ENCODE peak calls at places on chromosomes 16 and 17, in ten cellular contexts. One of them, this sample, is unnamed.

GRCh38 chr17:72926171-72926570 is 166.3 kb downstream of the SLC39A11 start:
- DNase-seq in prostate gland: no peak
- DNase-seq in HCT116: no peak
- DNase-seq in H1: no peak
- DNase-seq in stomach: no peak
- DNase-seq in endothelial cell of umbilical vein: no peak
- DNase-seq in HL-60: no peak
- DNase-seq in breast epithelium: no peak
- DNase-seq in transverse colon: no peak
- DNase-seq in K562: no peak
- DNase-seq in this sample: no peak

GRCh38 chr17:65855675-65856074 is 294.2 kb upstream of the AXIN2 start:
- DNase-seq in prostate gland: no peak
- DNase-seq in HCT116: no peak
- DNase-seq in H1: no peak
- DNase-seq in stomach: no peak
- DNase-seq in endothelial cell of umbilical vein: no peak
- DNase-seq in HL-60: no peak
- DNase-seq in breast epithelium: no peak
- DNase-seq in transverse colon: no peak
- DNase-seq in K562: no peak
- DNase-seq in this sample: no peak

GRCh38 chr16:2673066-2673999 is 9.0 kb upstream of the KCTD5 start:
- DNase-seq in prostate gland: peak
- DNase-seq in HCT116: peak
- DNase-seq in H1: peak
- DNase-seq in stomach: peak
- DNase-seq in endothelial cell of umbilical vein: peak
- DNase-seq in HL-60: peak
- DNase-seq in breast epithelium: peak
- DNase-seq in transverse colon: peak
- DNase-seq in K562: peak
- DNase-seq in this sample: peak

GRCh38 chr16:29757950-29758466 is 12.2 kb upstream of the C16orf54 start:
- DNase-seq in prostate gland: no peak
- DNase-seq in HCT116: no peak
- DNase-seq in H1: no peak
- DNase-seq in stomach: no peak
- DNase-seq in endothelial cell of umbilical vein: no peak
- DNase-seq in HL-60: no peak
- DNase-seq in breast epithelium: no peak
- DNase-seq in transverse colon: no peak
- DNase-seq in K562: no peak
- DNase-seq in this sample: no peak

GRCh38 chr17:46873941-46874645 is 22.7 kb downstream of the WNT9B start:
- DNase-seq in prostate gland: no peak
- DNase-seq in HCT116: no peak
- DNase-seq in H1: no peak
- DNase-seq in stomach: no peak
- DNase-seq in endothelial cell of umbilical vein: no peak
- DNase-seq in HL-60: no peak
- DNase-seq in breast epithelium: no peak
- DNase-seq in transverse colon: no peak
- DNase-seq in K562: no peak
- DNase-seq in this sample: no peak

GRCh38 chr17:17847726-17848125 is 10.9 kb upstream of the SREBF1 start:
- DNase-seq in prostate gland: no peak
- DNase-seq in HCT116: no peak
- DNase-seq in H1: no peak
- DNase-seq in stomach: no peak
- DNase-seq in endothelial cell of umbilical vein: no peak
- DNase-seq in HL-60: no peak
- DNase-seq in breast epithelium: no peak
- DNase-seq in transverse colon: no peak
- DNase-seq in K562: no peak
- DNase-seq in this sample: no peak

GRCh38 chr16:87684711-87685404 is 80.9 kb downstream of the KLHDC4 start:
- DNase-seq in prostate gland: no peak
- DNase-seq in HCT116: no peak
- DNase-seq in H1: no peak
- DNase-seq in stomach: no peak
- DNase-seq in endothelial cell of umbilical vein: no peak
- DNase-seq in HL-60: no peak
- DNase-seq in breast epithelium: no peak
- DNase-seq in transverse colon: no peak
- DNase-seq in K562: no peak
- DNase-seq in this sample: no peak

GRCh38 chr16:48965391-48965790 is 316.2 kb downstream of the CBLN1 start:
- DNase-seq in prostate gland: no peak
- DNase-seq in HCT116: no peak
- DNase-seq in H1: no peak
- DNase-seq in stomach: no peak
- DNase-seq in endothelial cell of umbilical vein: no peak
- DNase-seq in HL-60: no peak
- DNase-seq in breast epithelium: no peak
- DNase-seq in transverse colon: no peak
- DNase-seq in K562: no peak
- DNase-seq in this sample: no peak

GRCh38 chr17:58677204-58677880 is 14.5 kb downstream of the TEX14 start:
- DNase-seq in prostate gland: no peak
- DNase-seq in HCT116: no peak
- DNase-seq in H1: no peak
- DNase-seq in stomach: no peak
- DNase-seq in endothelial cell of umbilical vein: peak
- DNase-seq in HL-60: no peak
- DNase-seq in breast epithelium: no peak
- DNase-seq in transverse colon: no peak
- DNase-seq in K562: no peak
- DNase-seq in this sample: no peak

GRCh38 chr17:58680038-58680369 is 11.8 kb downstream of the TEX14 start:
- DNase-seq in prostate gland: no peak
- DNase-seq in HCT116: no peak
- DNase-seq in H1: no peak
- DNase-seq in stomach: no peak
- DNase-seq in endothelial cell of umbilical vein: no peak
- DNase-seq in HL-60: no peak
- DNase-seq in breast epithelium: no peak
- DNase-seq in transverse colon: no peak
- DNase-seq in K562: no peak
- DNase-seq in this sample: no peak

GRCh38 chr17:58684003-58684402 is 7.8 kb downstream of the TEX14 start:
- DNase-seq in prostate gland: no peak
- DNase-seq in HCT116: no peak
- DNase-seq in H1: no peak
- DNase-seq in stomach: no peak
- DNase-seq in endothelial cell of umbilical vein: no peak
- DNase-seq in HL-60: no peak
- DNase-seq in breast epithelium: no peak
- DNase-seq in transverse colon: no peak
- DNase-seq in K562: no peak
- DNase-seq in this sample: no peak

DNA sequence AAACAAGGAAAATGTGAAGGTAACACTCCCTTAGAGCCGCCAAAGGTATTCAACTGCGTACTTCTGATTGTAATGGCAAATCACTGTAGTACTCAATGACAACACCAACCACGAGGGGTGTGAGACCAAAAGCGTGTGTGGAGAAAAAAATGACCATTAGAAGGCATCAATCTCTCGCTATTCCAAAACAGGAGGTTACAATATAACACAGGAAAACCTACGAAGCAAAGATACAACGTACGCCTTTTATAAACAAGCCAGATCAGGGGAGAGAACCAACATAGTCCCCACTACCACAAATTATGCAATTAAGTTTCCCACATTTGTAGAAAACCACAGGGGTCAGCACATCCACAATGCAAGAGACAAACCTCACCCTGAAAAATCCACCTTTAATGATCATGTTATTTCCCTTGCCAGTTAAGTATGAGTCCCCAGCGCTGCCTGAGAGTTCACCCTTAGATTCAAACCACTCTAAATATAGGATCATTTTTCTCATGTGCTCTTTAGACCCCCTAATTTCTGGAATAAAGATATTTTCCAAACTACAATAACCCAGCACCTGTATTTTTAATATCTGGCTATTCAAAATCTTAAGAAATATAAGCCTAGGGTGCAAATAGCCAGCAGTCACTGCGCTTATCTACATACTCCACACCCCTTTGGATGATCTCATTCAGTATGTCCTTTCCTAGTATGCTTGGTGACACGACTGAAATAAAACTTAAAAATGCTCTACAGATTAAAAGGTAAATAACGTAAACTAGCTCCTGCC is 12.4 kb downstream of the TEX14 start:
- DNase-seq in prostate gland: no peak
- DNase-seq in HCT116: peak
- DNase-seq in H1: no peak
- DNase-seq in stomach: no peak
- DNase-seq in endothelial cell of umbilical vein: no peak
- DNase-seq in HL-60: no peak
- DNase-seq in breast epithelium: no peak
- DNase-seq in transverse colon: no peak
- DNase-seq in K562: peak
- DNase-seq in this sample: no peak
- TF ChIP-seq POLR2AphosphoS5 in prostate gland: no peak
- TF ChIP-seq POLR2AphosphoS5 in HCT116: peak
- TF ChIP-seq POLR2AphosphoS5 in H1: peak
- TF ChIP-seq POLR2AphosphoS5 in stomach: no peak
- TF ChIP-seq POLR2AphosphoS5 in endothelial cell of umbilical vein: peak
- TF ChIP-seq POLR2AphosphoS5 in HL-60: no peak
- TF ChIP-seq POLR2AphosphoS5 in breast epithelium: no peak
- TF ChIP-seq POLR2AphosphoS5 in transverse colon: no peak
- TF ChIP-seq POLR2AphosphoS5 in K562: peak
- TF ChIP-seq POLR2AphosphoS5 in this sample: no peak

GRCh38 chr17:70609566-70609965 is 440.2 kb downstream of the KCNJ2 start:
- DNase-seq in prostate gland: no peak
- DNase-seq in HCT116: no peak
- DNase-seq in H1: no peak
- DNase-seq in stomach: no peak
- DNase-seq in endothelial cell of umbilical vein: no peak
- DNase-seq in HL-60: no peak
- DNase-seq in breast epithelium: no peak
- DNase-seq in transverse colon: no peak
- DNase-seq in K562: no peak
- DNase-seq in this sample: no peak

GRCh38 chr17:70610161-70610560 is 440.8 kb downstream of the KCNJ2 start:
- DNase-seq in prostate gland: no peak
- DNase-seq in HCT116: no peak
- DNase-seq in H1: no peak
- DNase-seq in stomach: no peak
- DNase-seq in endothelial cell of umbilical vein: no peak
- DNase-seq in HL-60: no peak
- DNase-seq in breast epithelium: no peak
- DNase-seq in transverse colon: no peak
- DNase-seq in K562: no peak
- DNase-seq in this sample: no peak

GRCh38 chr17:70604854-70605253 is 435.5 kb downstream of the KCNJ2 start:
- DNase-seq in prostate gland: no peak
- DNase-seq in HCT116: peak
- DNase-seq in H1: no peak
- DNase-seq in stomach: no peak
- DNase-seq in endothelial cell of umbilical vein: no peak
- DNase-seq in HL-60: no peak
- DNase-seq in breast epithelium: no peak
- DNase-seq in transverse colon: no peak
- DNase-seq in K562: no peak
- DNase-seq in this sample: no peak

GRCh38 chr17:70608957-70609356 is 439.6 kb downstream of the KCNJ2 start:
- DNase-seq in prostate gland: no peak
- DNase-seq in HCT116: no peak
- DNase-seq in H1: no peak
- DNase-seq in stomach: no peak
- DNase-seq in endothelial cell of umbilical vein: no peak
- DNase-seq in HL-60: no peak
- DNase-seq in breast epithelium: no peak
- DNase-seq in transverse colon: no peak
- DNase-seq in K562: no peak
- DNase-seq in this sample: no peak

DNA sequence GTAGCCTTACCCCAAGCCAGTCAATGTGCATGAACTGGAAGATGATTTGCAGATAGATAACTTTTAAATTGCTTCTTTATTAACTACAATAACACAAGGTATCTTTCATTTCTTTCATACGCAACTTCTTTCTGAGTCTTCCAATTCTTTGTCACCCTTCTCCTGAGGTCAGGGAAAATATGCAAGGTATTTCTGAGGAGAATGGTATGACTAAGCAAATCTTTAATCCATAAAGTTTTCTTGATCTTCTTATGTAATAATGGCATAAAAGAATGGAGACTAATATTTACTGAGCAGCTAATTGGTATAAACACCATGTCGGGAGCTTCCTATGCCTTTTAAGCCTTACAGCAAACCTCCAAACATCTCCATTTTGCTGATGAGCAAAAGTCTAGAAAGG is 438.9 kb downstream of the KCNJ2 start:
- DNase-seq in prostate gland: no peak
- DNase-seq in HCT116: no peak
- DNase-seq in H1: no peak
- DNase-seq in stomach: no peak
- DNase-seq in endothelial cell of umbilical vein: peak
- DNase-seq in HL-60: no peak
- DNase-seq in breast epithelium: no peak
- DNase-seq in transverse colon: no peak
- DNase-seq in K562: no peak
- DNase-seq in this sample: no peak
- H3K27ac ChIP-seq in prostate gland: no peak
- H3K27ac ChIP-seq in HCT116: no peak
- H3K27ac ChIP-seq in H1: no peak
- H3K27ac ChIP-seq in stomach: no peak
- H3K27ac ChIP-seq in endothelial cell of umbilical vein: no peak
- H3K27ac ChIP-seq in HL-60: no peak
- H3K27ac ChIP-seq in breast epithelium: no peak
- H3K27ac ChIP-seq in transverse colon: no peak
- H3K27ac ChIP-seq in K562: no peak
- H3K27ac ChIP-seq in this sample: no peak

GRCh38 chr16:65922923-65923322 is 443.6 kb upstream of the CDH5 start:
- DNase-seq in prostate gland: no peak
- DNase-seq in HCT116: no peak
- DNase-seq in H1: no peak
- DNase-seq in stomach: no peak
- DNase-seq in endothelial cell of umbilical vein: no peak
- DNase-seq in HL-60: no peak
- DNase-seq in breast epithelium: no peak
- DNase-seq in transverse colon: no peak
- DNase-seq in K562: no peak
- DNase-seq in this sample: no peak

GRCh38 chr16:65919116-65919515 is 447.4 kb upstream of the CDH5 start:
- DNase-seq in prostate gland: no peak
- DNase-seq in HCT116: no peak
- DNase-seq in H1: no peak
- DNase-seq in stomach: no peak
- DNase-seq in endothelial cell of umbilical vein: no peak
- DNase-seq in HL-60: no peak
- DNase-seq in breast epithelium: no peak
- DNase-seq in transverse colon: no peak
- DNase-seq in K562: no peak
- DNase-seq in this sample: no peak

GRCh38 chr16:65916995-65917394 is 449.5 kb upstream of the CDH5 start:
- DNase-seq in prostate gland: no peak
- DNase-seq in HCT116: no peak
- DNase-seq in H1: no peak
- DNase-seq in stomach: no peak
- DNase-seq in endothelial cell of umbilical vein: no peak
- DNase-seq in HL-60: no peak
- DNase-seq in breast epithelium: no peak
- DNase-seq in transverse colon: no peak
- DNase-seq in K562: no peak
- DNase-seq in this sample: no peak

GRCh38 chr16:65919977-65920376 is 446.5 kb upstream of the CDH5 start:
- DNase-seq in prostate gland: no peak
- DNase-seq in HCT116: no peak
- DNase-seq in H1: no peak
- DNase-seq in stomach: no peak
- DNase-seq in endothelial cell of umbilical vein: no peak
- DNase-seq in HL-60: no peak
- DNase-seq in breast epithelium: no peak
- DNase-seq in transverse colon: no peak
- DNase-seq in K562: no peak
- DNase-seq in this sample: no peak

DNA sequence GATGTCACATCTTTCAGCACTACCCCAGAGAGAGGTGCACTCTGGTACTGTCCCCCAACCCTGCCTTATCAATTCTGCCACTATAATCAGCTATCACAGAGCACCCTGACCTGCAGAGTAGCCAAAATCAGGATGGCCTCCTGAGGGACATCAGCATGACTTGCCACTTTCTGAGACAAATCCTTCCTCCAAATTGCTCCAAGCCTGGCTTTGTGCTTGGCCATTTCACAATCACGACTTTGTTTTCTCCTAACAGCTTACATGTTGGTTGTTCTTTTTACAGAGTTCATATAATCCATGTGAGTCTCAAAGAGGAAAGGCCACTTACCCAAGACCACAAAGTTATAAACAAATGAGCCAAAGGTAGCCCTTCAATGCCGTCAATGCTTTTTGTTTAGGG is 449.0 kb upstream of the CDH5 start:
- DNase-seq in prostate gland: no peak
- DNase-seq in HCT116: no peak
- DNase-seq in H1: no peak
- DNase-seq in stomach: no peak
- DNase-seq in endothelial cell of umbilical vein: no peak
- DNase-seq in HL-60: no peak
- DNase-seq in breast epithelium: no peak
- DNase-seq in transverse colon: no peak
- DNase-seq in K562: no peak
- DNase-seq in this sample: no peak
- TF ChIP-seq POLR2AphosphoS5 in prostate gland: no peak
- TF ChIP-seq POLR2AphosphoS5 in HCT116: no peak
- TF ChIP-seq POLR2AphosphoS5 in H1: no peak
- TF ChIP-seq POLR2AphosphoS5 in stomach: no peak
- TF ChIP-seq POLR2AphosphoS5 in endothelial cell of umbilical vein: no peak
- TF ChIP-seq POLR2AphosphoS5 in HL-60: no peak
- TF ChIP-seq POLR2AphosphoS5 in breast epithelium: no peak
- TF ChIP-seq POLR2AphosphoS5 in transverse colon: no peak
- TF ChIP-seq POLR2AphosphoS5 in K562: no peak
- TF ChIP-seq POLR2AphosphoS5 in this sample: no peak

DNA sequence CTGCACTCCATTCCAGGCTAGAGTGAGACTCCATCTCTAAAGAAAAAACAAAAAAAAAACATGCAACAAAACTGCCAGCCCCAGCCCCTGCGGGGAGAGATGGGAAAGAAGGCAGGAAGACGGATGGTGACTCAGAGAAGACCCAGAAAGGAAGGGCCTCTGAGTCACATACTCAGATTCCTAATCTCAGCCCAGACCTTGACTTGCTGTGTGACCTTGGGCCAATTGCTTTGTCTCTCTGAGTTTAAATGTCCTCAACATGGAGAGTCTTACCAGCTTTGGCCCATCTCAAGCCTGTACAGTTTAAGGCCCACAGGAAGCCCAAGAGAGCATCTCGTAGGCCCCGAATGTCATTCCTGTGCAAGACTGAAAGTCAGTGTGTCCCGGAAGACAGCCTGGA is 86.5 kb upstream of the LHX1 start:
- DNase-seq in prostate gland: no peak
- DNase-seq in HCT116: peak
- DNase-seq in H1: no peak
- DNase-seq in stomach: no peak
- DNase-seq in endothelial cell of umbilical vein: peak
- DNase-seq in HL-60: no peak
- DNase-seq in breast epithelium: no peak
- DNase-seq in transverse colon: no peak
- DNase-seq in K562: peak
- DNase-seq in this sample: no peak
- H3K27ac ChIP-seq in prostate gland: no peak
- H3K27ac ChIP-seq in HCT116: peak
- H3K27ac ChIP-seq in H1: no peak
- H3K27ac ChIP-seq in stomach: no peak
- H3K27ac ChIP-seq in endothelial cell of umbilical vein: peak
- H3K27ac ChIP-seq in HL-60: no peak
- H3K27ac ChIP-seq in breast epithelium: no peak
- H3K27ac ChIP-seq in transverse colon: no peak
- H3K27ac ChIP-seq in K562: no peak
- H3K27ac ChIP-seq in this sample: no peak

This sample was measured in vagina.